ENCODE peak calls at places on chromosome 7, in seven cellular contexts. C, N, H, P, S, F and V are unnamed samples.

GRCh38 chr7:1558841-1559625 is 3.0 kb upstream of the TMEM184A start:
- DNase-seq in P (no peak), N (no peak), C (peak), H (no peak), F (no peak), S (no peak), V (no peak)

GRCh38 chr7:27179503-27180430 is 5.3 kb downstream of the HOXA11 start:
- DNase-seq in P (no peak), C (peak), S (peak), N (peak), F (no peak), H (peak), V (no peak)

GRCh38 chr7:37659971-37660370 is 23.6 kb upstream of the GPR141 start:
- DNase-seq in H (no peak), P (no peak), F (no peak), S (no peak), N (no peak), C (no peak), V (no peak)

GRCh38 chr7:12620371-12620770 is 49.9 kb downstream of the SCIN start:
- DNase-seq in H (peak), P (no peak), C (no peak), F (peak), N (peak), S (no peak), V (no peak)

GRCh38 chr7:10908600-10908999 is 65.1 kb upstream of the PHF14 start:
- DNase-seq in F (no peak), C (no peak), N (no peak), S (no peak), H (no peak), P (no peak), V (no peak)

GRCh38 chr7:104275900-104276299 is 52.5 kb upstream of the LHFPL3 start:
- DNase-seq in C (no peak), H (no peak), F (peak), P (no peak), S (peak), N (peak), V (no peak)

GRCh38 chr7:81637527-81637926 is 132.3 kb downstream of the HGF start:
- DNase-seq in S (no peak), P (no peak), F (no peak), H (no peak), N (no peak), C (no peak), V (no peak)

GRCh38 chr7:47743898-47744612 is 162.1 kb upstream of the TNS3 start:
- DNase-seq in H (peak), F (no peak), N (peak), P (no peak), C (no peak), S (no peak), V (no peak)

GRCh38 chr7:133575726-133576125 is 322.8 kb downstream of the EXOC4 start:
- DNase-seq in F (no peak), P (no peak), N (peak), H (peak), C (no peak), S (no peak), V (no peak)

GRCh38 chr7:2567663-2568238 is 9.0 kb downstream of the IQCE start:
- DNase-seq in N (peak), H (peak), C (no peak), F (peak), S (no peak), P (no peak), V (no peak)